ENCODE peak calls at places on chromosomes 1 and 21, in nine cellular contexts. V, P, N, X, Y, A, W, C and B are unnamed samples.

GRCh38 chr1:53546409-53547155 is 87.4 kb downstream of the DMRTB1 start:
- DNase-seq in C (no peak), N (no peak), P (no peak), Y (no peak), W (no peak), V (peak; percentile 58), A (no peak), X (no peak), B (peak; percentile 44)

GRCh38 chr1:83053446-83053845 is 945.5 kb downstream of the TTLL7 start:
- DNase-seq in C (no peak), Y (no peak), N (no peak), P (no peak), A (no peak), X (no peak), V (no peak), W (no peak), B (no peak)

GRCh38 chr1:15584489-15585363 is at the start of gene AGMAT:
- DNase-seq in P (peak; percentile 43), V (peak; percentile 85), C (no peak), N (no peak), W (no peak), A (peak; percentile 75), Y (peak; percentile 70), X (peak; percentile 39), B (peak; percentile 90)

GRCh38 chr1:6280761-6281451 is 20.0 kb upstream of the GPR153 start:
- DNase-seq in C (no peak), A (no peak), X (no peak), V (no peak), P (no peak), N (no peak), W (no peak), Y (no peak), B (peak; percentile 86)

GRCh38 chr1:159005161-159005560 is 4.5 kb upstream of the IFI16 start:
- DNase-seq in V (no peak), N (no peak), A (no peak), C (no peak), P (no peak), X (no peak), Y (no peak), W (no peak), B (no peak)

GRCh38 chr1:200670215-200671118 is 760 bp upstream of the DDX59 start:
- DNase-seq in Y (no peak), C (no peak), N (peak; percentile 55), W (peak; percentile 53), A (peak; percentile 7), V (no peak), P (no peak), X (no peak), B (no peak)

GRCh38 chr1:173478099-173478555 is 992 bp downstream of the PRDX6 start:
- DNase-seq in Y (peak; percentile 72), X (no peak), C (no peak), V (no peak), A (no peak), P (no peak), W (peak; percentile 67), N (peak; percentile 51), B (no peak)

GRCh38 chr1:216807696-216808095 is 84.5 kb upstream of the ESRRG start:
- DNase-seq in W (no peak), X (no peak), V (no peak), A (no peak), N (no peak), Y (no peak), C (no peak), P (no peak), B (no peak)

GRCh38 chr21:43866659-43867331 is 1.8 kb downstream of the AGPAT3 start:
- DNase-seq in C (no peak), W (peak; percentile 33), N (no peak), P (peak; percentile 45), A (peak; percentile 62), Y (no peak), X (peak; percentile 11), V (peak; percentile 89), B (peak; percentile 78)

GRCh38 chr1:220457982-220458381 is 70.0 kb upstream of the MARK1 start:
- DNase-seq in W (no peak), Y (no peak), P (no peak), X (no peak), A (no peak), N (no peak), V (no peak), C (no peak), B (no peak)

GRCh38 chr21:28523367-28523766 is 469.3 kb downstream of the LTN1 start:
- DNase-seq in V (no peak), N (no peak), A (no peak), Y (no peak), W (no peak), C (no peak), X (no peak), P (no peak), B (no peak)

GRCh38 chr1:19710825-19711611 is 46.3 kb downstream of the HTR6 start:
- DNase-seq in V (no peak), Y (no peak), A (peak; percentile 23), N (no peak), P (peak; percentile 3), X (no peak), W (no peak), C (no peak), B (no peak)

GRCh38 chr21:27388835-27389234 is 421.9 kb upstream of the ADAMTS5 start:
- DNase-seq in C (no peak), N (no peak), W (no peak), Y (no peak), V (no peak), P (no peak), X (no peak), A (no peak), B (no peak)

GRCh38 chr1:181318022-181318857 is 165.1 kb upstream of the CACNA1E start:
- DNase-seq in V (no peak), C (no peak), N (no peak), P (no peak), W (no peak), A (peak; percentile 10), X (no peak), Y (peak; percentile 17), B (no peak)

GRCh38 chr1:36203554-36204346 is 20.5 kb upstream of the THRAP3 start:
- DNase-seq in X (no peak), W (no peak), Y (peak; percentile 36), V (no peak), C (no peak), A (no peak), P (no peak), N (no peak), B (peak; percentile 87)

GRCh38 chr1:92410706-92411105 is 76.0 kb downstream of the GFI1 start:
- DNase-seq in A (peak; percentile 16), X (peak; percentile 29), C (no peak), Y (no peak), V (peak; percentile 71), W (no peak), P (peak; percentile 29), N (no peak), B (no peak)

GRCh38 chr1:151058682-151059341 is 610 bp downstream of the CDC42SE1 start:
- DNase-seq in N (no peak), A (no peak), V (peak; percentile 70), Y (peak; percentile 33), P (no peak), C (no peak), W (peak; percentile 93), X (no peak), B (peak; percentile 81)

GRCh38 chr1:193542668-193543067 is 356.3 kb upstream of the B3GALT2 start:
- DNase-seq in X (no peak), Y (no peak), N (no peak), W (no peak), C (no peak), P (no peak), A (no peak), V (no peak), B (no peak)

GRCh38 chr1:43809097-43809673 is 101.8 kb downstream of the ST3GAL3 start:
- DNase-seq in N (no peak), A (no peak), W (no peak), Y (no peak), X (no peak), C (no peak), V (no peak), P (no peak), B (no peak)

GRCh38 chr1:237799762-237800474 is 90.8 kb downstream of the ZP4 start:
- DNase-seq in C (no peak), N (peak; percentile 3), A (peak; percentile 38), V (peak; percentile 66), X (no peak), W (no peak), P (no peak), Y (peak; percentile 8), B (no peak)

GRCh38 chr1:230153655-230154296 is 86.7 kb downstream of the GALNT2 start:
- DNase-seq in V (no peak), W (no peak), P (no peak), C (no peak), X (no peak), N (peak; percentile 52), Y (peak; percentile 33), A (no peak), B (no peak)

GRCh38 chr1:115980998-115981993 is 5.0 kb downstream of the SLC22A15 start:
- DNase-seq in C (no peak), P (no peak), X (no peak), Y (peak; percentile 72), W (no peak), N (peak; percentile 59), A (no peak), V (no peak), B (no peak)

GRCh38 chr1:185257947-185258203 is 59.2 kb downstream of the IVNS1ABP start:
- DNase-seq in N (no peak), A (no peak), P (no peak), Y (peak; percentile 9), V (no peak), W (no peak), X (no peak), C (no peak), B (no peak)

GRCh38 chr1:29365906-29366670 is 129.8 kb downstream of the PTPRU start:
- DNase-seq in X (no peak), N (no peak), W (no peak), Y (no peak), V (peak; percentile 30), P (no peak), A (no peak), C (no peak), B (no peak)

GRCh38 chr1:13855554-13855953 is 155.6 kb downstream of the PRDM2 start:
- DNase-seq in N (no peak), X (no peak), P (no peak), A (no peak), W (no peak), Y (no peak), V (no peak), C (no peak), B (no peak)